ENCODE peak calls at places on chromosome 2, in six cellular contexts. One of them, this sample, is unnamed.
A peak's percentile ranks its signal among the peaks of the same experiment; 100 is the strongest.

GRCh38 chr2:10800163-10800562 is 12.4 kb downstream of the PDIA6 start:
- DNase-seq in HL-60: no peak
- DNase-seq in CD4-positive, alpha-beta T cell: no peak
- DNase-seq in dorsolateral prefrontal cortex: no peak
- DNase-seq in heart left ventricle: no peak
- DNase-seq in foreskin fibroblast: no peak
- DNase-seq in this sample: no peak

GRCh38 chr2:211455225-211455841 is 898.9 kb downstream of the CPS1 start:
- DNase-seq in dorsolateral prefrontal cortex: peak; percentile 60
- DNase-seq in foreskin fibroblast: peak; percentile 3
- DNase-seq in CD4-positive, alpha-beta T cell: no peak
- DNase-seq in HL-60: peak; percentile 25
- DNase-seq in heart left ventricle: no peak
- DNase-seq in this sample: no peak

GRCh38 chr2:170143045-170143717 is 34.8 kb upstream of the MYO3B start:
- DNase-seq in heart left ventricle: no peak
- DNase-seq in CD4-positive, alpha-beta T cell: no peak
- DNase-seq in dorsolateral prefrontal cortex: no peak
- DNase-seq in HL-60: no peak
- DNase-seq in foreskin fibroblast: no peak
- DNase-seq in this sample: no peak

GRCh38 chr2:94997981-94998920 is 27.3 kb upstream of the MAL start:
- DNase-seq in heart left ventricle: no peak
- DNase-seq in CD4-positive, alpha-beta T cell: no peak
- DNase-seq in foreskin fibroblast: no peak
- DNase-seq in dorsolateral prefrontal cortex: no peak
- DNase-seq in HL-60: no peak
- DNase-seq in this sample: no peak

GRCh38 chr2:206212673-206213513 is 53.2 kb downstream of the EEF1B2 start:
- DNase-seq in dorsolateral prefrontal cortex: no peak
- DNase-seq in CD4-positive, alpha-beta T cell: no peak
- DNase-seq in foreskin fibroblast: peak; percentile 60
- DNase-seq in heart left ventricle: no peak
- DNase-seq in HL-60: no peak
- DNase-seq in this sample: no peak

GRCh38 chr2:38097611-38098350 is 21.8 kb upstream of the CYP1B1 start:
- DNase-seq in HL-60: no peak
- DNase-seq in CD4-positive, alpha-beta T cell: no peak
- DNase-seq in dorsolateral prefrontal cortex: no peak
- DNase-seq in heart left ventricle: no peak
- DNase-seq in foreskin fibroblast: no peak
- DNase-seq in this sample: no peak

GRCh38 chr2:127226520-127227263 is 6.6 kb upstream of the CYP27C1 start:
- DNase-seq in HL-60: no peak
- DNase-seq in heart left ventricle: no peak
- DNase-seq in dorsolateral prefrontal cortex: no peak
- DNase-seq in CD4-positive, alpha-beta T cell: no peak
- DNase-seq in foreskin fibroblast: peak; percentile 74
- DNase-seq in this sample: no peak

GRCh38 chr2:163191372-163191771 is 352.8 kb upstream of the KCNH7 start:
- DNase-seq in CD4-positive, alpha-beta T cell: no peak
- DNase-seq in heart left ventricle: no peak
- DNase-seq in HL-60: peak; percentile 18
- DNase-seq in dorsolateral prefrontal cortex: peak; percentile 22
- DNase-seq in foreskin fibroblast: peak; percentile 12
- DNase-seq in this sample: no peak

GRCh38 chr2:231604101-231604684 is 11.5 kb downstream of the TEX44 start:
- DNase-seq in CD4-positive, alpha-beta T cell: peak; percentile 47
- DNase-seq in heart left ventricle: peak; percentile 72
- DNase-seq in dorsolateral prefrontal cortex: peak; percentile 82
- DNase-seq in HL-60: no peak
- DNase-seq in foreskin fibroblast: no peak
- DNase-seq in this sample: peak; percentile 65

GRCh38 chr2:239109041-239109915 is 261.4 kb downstream of the TWIST2 start:
- DNase-seq in dorsolateral prefrontal cortex: no peak
- DNase-seq in CD4-positive, alpha-beta T cell: no peak
- DNase-seq in foreskin fibroblast: no peak
- DNase-seq in heart left ventricle: no peak
- DNase-seq in HL-60: no peak
- DNase-seq in this sample: no peak

GRCh38 chr2:73823916-73824523 is 4.7 kb upstream of the STAMBP start:
- DNase-seq in HL-60: peak; percentile 63
- DNase-seq in heart left ventricle: no peak
- DNase-seq in dorsolateral prefrontal cortex: no peak
- DNase-seq in CD4-positive, alpha-beta T cell: no peak
- DNase-seq in foreskin fibroblast: peak; percentile 72
- DNase-seq in this sample: no peak

GRCh38 chr2:142974288-142975024 is 97.0 kb downstream of the KYNU start:
- DNase-seq in heart left ventricle: no peak
- DNase-seq in dorsolateral prefrontal cortex: no peak
- DNase-seq in CD4-positive, alpha-beta T cell: no peak
- DNase-seq in HL-60: no peak
- DNase-seq in foreskin fibroblast: no peak
- DNase-seq in this sample: no peak

GRCh38 chr2:170248574-170249393 is 70.8 kb downstream of the MYO3B start:
- DNase-seq in dorsolateral prefrontal cortex: no peak
- DNase-seq in heart left ventricle: no peak
- DNase-seq in CD4-positive, alpha-beta T cell: no peak
- DNase-seq in HL-60: no peak
- DNase-seq in foreskin fibroblast: no peak
- DNase-seq in this sample: no peak

GRCh38 chr2:113173563-113174368 is at the start of gene PSD4:
- DNase-seq in heart left ventricle: peak; percentile 87
- DNase-seq in HL-60: peak; percentile 97
- DNase-seq in CD4-positive, alpha-beta T cell: peak; percentile 84
- DNase-seq in foreskin fibroblast: no peak
- DNase-seq in dorsolateral prefrontal cortex: no peak
- DNase-seq in this sample: no peak

GRCh38 chr2:216108310-216108966 is 710 bp upstream of the XRCC5 start:
- DNase-seq in dorsolateral prefrontal cortex: no peak
- DNase-seq in HL-60: no peak
- DNase-seq in foreskin fibroblast: no peak
- DNase-seq in CD4-positive, alpha-beta T cell: no peak
- DNase-seq in heart left ventricle: no peak
- DNase-seq in this sample: no peak

GRCh38 chr2:139694327-139694726 is 914.1 kb upstream of the NXPH2 start:
- DNase-seq in dorsolateral prefrontal cortex: no peak
- DNase-seq in CD4-positive, alpha-beta T cell: no peak
- DNase-seq in HL-60: no peak
- DNase-seq in foreskin fibroblast: no peak
- DNase-seq in heart left ventricle: no peak
- DNase-seq in this sample: no peak

GRCh38 chr2:2830576-2830975 is 499.5 kb upstream of the MYT1L start:
- DNase-seq in foreskin fibroblast: no peak
- DNase-seq in dorsolateral prefrontal cortex: peak; percentile 7
- DNase-seq in CD4-positive, alpha-beta T cell: no peak
- DNase-seq in heart left ventricle: no peak
- DNase-seq in HL-60: no peak
- DNase-seq in this sample: no peak

GRCh38 chr2:205218056-205218455 is 464.2 kb upstream of the NRP2 start:
- DNase-seq in heart left ventricle: no peak
- DNase-seq in CD4-positive, alpha-beta T cell: no peak
- DNase-seq in foreskin fibroblast: peak; percentile 14
- DNase-seq in HL-60: no peak
- DNase-seq in dorsolateral prefrontal cortex: no peak
- DNase-seq in this sample: no peak

GRCh38 chr2:33210626-33211025 is 263.9 kb downstream of the LTBP1 start:
- DNase-seq in heart left ventricle: no peak
- DNase-seq in foreskin fibroblast: peak; percentile 96
- DNase-seq in CD4-positive, alpha-beta T cell: no peak
- DNase-seq in dorsolateral prefrontal cortex: peak; percentile 40
- DNase-seq in HL-60: no peak
- DNase-seq in this sample: no peak

GRCh38 chr2:170229744-170230143 is 51.8 kb downstream of the MYO3B start:
- DNase-seq in foreskin fibroblast: no peak
- DNase-seq in HL-60: no peak
- DNase-seq in heart left ventricle: no peak
- DNase-seq in CD4-positive, alpha-beta T cell: no peak
- DNase-seq in dorsolateral prefrontal cortex: no peak
- DNase-seq in this sample: no peak

GRCh38 chr2:117856415-117857210 is 42.1 kb downstream of the DDX18 start:
- DNase-seq in foreskin fibroblast: peak; percentile 97
- DNase-seq in CD4-positive, alpha-beta T cell: no peak
- DNase-seq in heart left ventricle: no peak
- DNase-seq in HL-60: no peak
- DNase-seq in dorsolateral prefrontal cortex: no peak
- DNase-seq in this sample: no peak

GRCh38 chr2:235639387-235639786 is 145.5 kb downstream of the AGAP1 start:
- DNase-seq in dorsolateral prefrontal cortex: peak; percentile 96
- DNase-seq in heart left ventricle: no peak
- DNase-seq in HL-60: no peak
- DNase-seq in foreskin fibroblast: peak; percentile 93
- DNase-seq in CD4-positive, alpha-beta T cell: no peak
- DNase-seq in this sample: no peak

DNA sequence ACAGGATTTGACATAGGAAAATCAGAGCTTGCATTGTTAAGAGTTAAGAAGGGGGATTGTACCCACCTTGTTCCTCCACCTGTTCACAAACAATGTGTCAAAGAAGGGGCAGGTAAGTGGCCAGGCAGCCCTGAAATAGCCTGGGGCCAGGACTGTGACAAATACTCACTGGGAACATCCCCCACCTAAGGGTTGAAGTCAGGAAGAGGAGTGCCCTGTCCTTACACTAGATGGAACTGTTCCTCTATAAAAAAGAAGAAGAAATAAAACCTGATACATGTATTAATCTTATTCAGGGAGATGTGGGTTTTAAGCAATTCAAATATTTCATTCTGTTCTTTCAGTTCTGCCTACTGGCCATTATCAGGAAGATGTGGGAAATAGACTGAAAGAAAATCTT is 41.9 kb downstream of the TACR1 start:
- DNase-seq in foreskin fibroblast: no peak
- DNase-seq in heart left ventricle: no peak
- DNase-seq in CD4-positive, alpha-beta T cell: no peak
- DNase-seq in HL-60: no peak
- DNase-seq in dorsolateral prefrontal cortex: no peak
- DNase-seq in this sample: no peak
- TF ChIP-seq CTCF in foreskin fibroblast: peak; percentile 41
- TF ChIP-seq CTCF in heart left ventricle: no peak
- TF ChIP-seq CTCF in CD4-positive, alpha-beta T cell: no peak
- TF ChIP-seq CTCF in HL-60: no peak
- TF ChIP-seq CTCF in dorsolateral prefrontal cortex: no peak
- TF ChIP-seq CTCF in this sample: peak; percentile 12

GRCh38 chr2:65638438-65638837 is 206.0 kb upstream of the SPRED2 start:
- DNase-seq in heart left ventricle: no peak
- DNase-seq in dorsolateral prefrontal cortex: no peak
- DNase-seq in foreskin fibroblast: no peak
- DNase-seq in HL-60: no peak
- DNase-seq in CD4-positive, alpha-beta T cell: no peak
- DNase-seq in this sample: no peak
- TF ChIP-seq CTCF in heart left ventricle: no peak
- TF ChIP-seq CTCF in dorsolateral prefrontal cortex: no peak
- TF ChIP-seq CTCF in foreskin fibroblast: no peak
- TF ChIP-seq CTCF in HL-60: no peak
- TF ChIP-seq CTCF in CD4-positive, alpha-beta T cell: no peak
- TF ChIP-seq CTCF in this sample: no peak

DNA sequence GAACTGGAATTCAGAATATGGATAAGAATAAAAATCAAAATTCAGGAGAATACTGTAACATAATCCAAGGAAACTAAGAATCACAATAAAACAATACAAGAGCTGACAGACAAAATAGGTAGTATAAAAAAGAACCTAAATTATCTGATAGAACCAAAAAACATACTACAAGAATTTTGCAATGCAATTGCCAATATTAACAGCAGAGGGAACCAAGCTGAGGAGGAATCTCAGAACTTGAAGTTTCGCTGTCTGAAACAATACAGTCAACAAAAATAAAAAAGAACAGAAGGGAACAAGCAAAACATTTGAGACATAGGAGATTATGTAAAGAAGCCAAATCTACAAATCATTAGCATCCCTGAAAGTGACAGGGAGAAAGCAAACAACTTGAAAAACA is 84.1 kb upstream of the GALNT13 start:
- DNase-seq in foreskin fibroblast: no peak
- DNase-seq in HL-60: no peak
- DNase-seq in dorsolateral prefrontal cortex: no peak
- DNase-seq in CD4-positive, alpha-beta T cell: no peak
- DNase-seq in heart left ventricle: no peak
- DNase-seq in this sample: no peak
- TF ChIP-seq CTCF in foreskin fibroblast: no peak
- TF ChIP-seq CTCF in HL-60: no peak
- TF ChIP-seq CTCF in dorsolateral prefrontal cortex: peak; percentile 26
- TF ChIP-seq CTCF in CD4-positive, alpha-beta T cell: no peak
- TF ChIP-seq CTCF in heart left ventricle: no peak
- TF ChIP-seq CTCF in this sample: no peak

DNA sequence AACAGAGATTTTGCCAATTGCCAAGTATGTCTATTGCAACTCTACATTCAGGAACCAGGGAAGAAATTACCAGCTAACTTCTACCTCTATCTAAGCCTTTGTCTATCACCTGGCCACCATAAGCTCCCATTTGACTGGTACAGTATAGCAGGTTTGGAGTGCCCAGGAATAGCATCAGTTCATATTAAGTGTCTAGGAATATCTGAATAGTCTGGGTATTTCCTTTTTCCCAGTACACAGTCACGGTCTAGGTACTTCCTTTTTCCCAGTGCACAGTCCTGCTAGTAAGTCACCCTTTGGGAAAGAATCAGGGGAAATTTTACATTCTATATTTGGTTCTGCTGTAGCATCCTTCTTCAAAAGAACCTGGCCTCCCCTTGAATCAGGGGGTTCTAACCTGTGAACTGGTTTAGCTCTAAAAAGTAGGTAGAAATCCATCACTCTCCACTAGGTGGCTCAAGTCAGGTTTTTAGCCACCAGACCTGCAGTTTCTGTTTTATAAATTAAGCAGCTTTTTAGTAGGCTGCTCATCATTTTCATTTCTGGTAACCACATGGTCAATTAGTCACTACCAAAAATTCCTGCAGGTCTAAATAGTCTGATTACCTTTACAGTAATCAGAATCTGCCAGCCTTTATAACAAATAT is 49.3 kb upstream of the DNAJC10 start:
- DNase-seq in foreskin fibroblast: no peak
- DNase-seq in heart left ventricle: no peak
- DNase-seq in HL-60: peak; percentile 4
- DNase-seq in CD4-positive, alpha-beta T cell: no peak
- DNase-seq in dorsolateral prefrontal cortex: no peak
- DNase-seq in this sample: no peak
- TF ChIP-seq CTCF in foreskin fibroblast: peak; percentile 61
- TF ChIP-seq CTCF in heart left ventricle: peak; percentile 32
- TF ChIP-seq CTCF in HL-60: peak; percentile 27
- TF ChIP-seq CTCF in CD4-positive, alpha-beta T cell: peak; percentile 70
- TF ChIP-seq CTCF in dorsolateral prefrontal cortex: peak; percentile 31
- TF ChIP-seq CTCF in this sample: peak; percentile 41

GRCh38 chr2:138090330-138090729 is 126.1 kb downstream of the HNMT start:
- DNase-seq in heart left ventricle: no peak
- DNase-seq in dorsolateral prefrontal cortex: no peak
- DNase-seq in foreskin fibroblast: peak; percentile 25
- DNase-seq in CD4-positive, alpha-beta T cell: no peak
- DNase-seq in HL-60: peak; percentile 17
- DNase-seq in this sample: no peak
- TF ChIP-seq CTCF in heart left ventricle: peak; percentile 30
- TF ChIP-seq CTCF in dorsolateral prefrontal cortex: peak; percentile 52
- TF ChIP-seq CTCF in foreskin fibroblast: peak; percentile 74
- TF ChIP-seq CTCF in CD4-positive, alpha-beta T cell: no peak
- TF ChIP-seq CTCF in HL-60: peak; percentile 71
- TF ChIP-seq CTCF in this sample: peak; percentile 69

This sample was measured in D721Med.